ENCODE peak calls at places on chromosome 4, in ten cellular contexts. W, F, V, T, Y, J, L, H, A and G are unnamed samples.

GRCh38 chr4:176635372-176636261 is 157.1 kb downstream of the VEGFC start:
- DNase-seq in W (no peak), F (no peak), V (no peak), T (peak), Y (peak), J (no peak), L (peak), H (peak), A (peak), G (no peak)

GRCh38 chr4:659851-660250 is 14.2 kb downstream of the ATP5ME start:
- DNase-seq in W (no peak), F (no peak), V (no peak), T (no peak), Y (no peak), J (no peak), L (no peak), H (no peak), A (no peak), G (no peak)

GRCh38 chr4:58688603-58689002 is 1578.4 kb upstream of the IGFBP7 start:
- DNase-seq in W (no peak), F (no peak), V (no peak), T (no peak), Y (no peak), J (no peak), L (no peak), H (no peak), A (no peak), G (no peak)

GRCh38 chr4:183499389-183499788 is 5.5 kb upstream of the ING2 start:
- DNase-seq in W (no peak), F (no peak), V (no peak), T (no peak), Y (no peak), J (no peak), L (no peak), H (no peak), A (no peak), G (no peak)

GRCh38 chr4:158538176-158538575 is 16.5 kb downstream of the RXFP1 start:
- DNase-seq in W (no peak), F (no peak), V (no peak), T (no peak), Y (no peak), J (no peak), L (peak), H (peak), A (peak), G (no peak)

GRCh38 chr4:48681856-48682255 is 98.2 kb downstream of the FRYL start:
- DNase-seq in W (no peak), F (no peak), V (no peak), T (peak), Y (no peak), J (peak), L (peak), H (peak), A (peak), G (no peak)

GRCh38 chr4:54085284-54085683 is 14.7 kb upstream of the GSX2 start:
- DNase-seq in W (no peak), F (no peak), V (peak), T (peak), Y (no peak), J (no peak), L (peak), H (peak), A (peak), G (peak)

GRCh38 chr4:138507527-138507926 is 265.4 kb upstream of the SLC7A11 start:
- DNase-seq in W (no peak), F (no peak), V (no peak), T (no peak), Y (peak), J (no peak), L (peak), H (peak), A (peak), G (no peak)

GRCh38 chr4:41709844-41710481 is 38.6 kb downstream of the PHOX2B start:
- DNase-seq in W (no peak), F (no peak), V (no peak), T (peak), Y (no peak), J (no peak), L (peak), H (peak), A (peak), G (no peak)

GRCh38 chr4:151324449-151325319 is 721 bp downstream of the SH3D19 start:
- DNase-seq in W (no peak), F (peak), V (no peak), T (peak), Y (no peak), J (no peak), L (peak), H (peak), A (peak), G (no peak)

DNA sequence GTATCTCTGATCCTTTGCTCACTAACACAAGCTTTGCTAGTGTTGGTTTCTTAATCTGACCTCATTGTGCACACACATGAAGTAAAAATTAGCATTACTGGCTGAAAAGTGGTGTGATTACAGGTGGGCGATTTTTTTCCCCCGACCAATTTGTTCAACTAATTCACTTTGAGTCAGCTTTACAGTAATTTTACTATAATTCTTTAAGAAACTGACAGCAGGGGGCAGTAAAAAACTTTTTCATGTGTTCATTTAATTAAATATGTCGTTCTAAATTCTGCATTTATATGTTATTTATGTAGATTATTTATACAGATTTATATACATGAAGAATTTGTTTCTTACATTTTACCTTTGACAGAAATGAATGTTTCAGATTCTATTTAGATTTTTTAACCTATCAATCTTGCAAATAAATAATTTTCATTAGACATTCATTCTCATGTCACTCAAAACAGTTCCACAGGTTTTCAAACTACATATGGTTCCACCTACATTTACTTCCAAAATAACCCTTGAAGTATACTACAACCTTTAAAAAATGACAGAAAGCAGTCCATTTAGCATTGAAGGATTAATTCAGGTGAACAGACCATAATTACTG is 17.5 kb downstream of the PALLD start:
- DNase-seq in W (no peak), F (no peak), V (no peak), T (peak), Y (no peak), J (peak), L (peak), H (peak), A (peak), G (no peak)
- TF ChIP-seq CTCF in W (peak), F (peak), V (no peak), T (peak), Y (peak), J (peak), L (peak), H (peak), A (peak), G (peak)

DNA sequence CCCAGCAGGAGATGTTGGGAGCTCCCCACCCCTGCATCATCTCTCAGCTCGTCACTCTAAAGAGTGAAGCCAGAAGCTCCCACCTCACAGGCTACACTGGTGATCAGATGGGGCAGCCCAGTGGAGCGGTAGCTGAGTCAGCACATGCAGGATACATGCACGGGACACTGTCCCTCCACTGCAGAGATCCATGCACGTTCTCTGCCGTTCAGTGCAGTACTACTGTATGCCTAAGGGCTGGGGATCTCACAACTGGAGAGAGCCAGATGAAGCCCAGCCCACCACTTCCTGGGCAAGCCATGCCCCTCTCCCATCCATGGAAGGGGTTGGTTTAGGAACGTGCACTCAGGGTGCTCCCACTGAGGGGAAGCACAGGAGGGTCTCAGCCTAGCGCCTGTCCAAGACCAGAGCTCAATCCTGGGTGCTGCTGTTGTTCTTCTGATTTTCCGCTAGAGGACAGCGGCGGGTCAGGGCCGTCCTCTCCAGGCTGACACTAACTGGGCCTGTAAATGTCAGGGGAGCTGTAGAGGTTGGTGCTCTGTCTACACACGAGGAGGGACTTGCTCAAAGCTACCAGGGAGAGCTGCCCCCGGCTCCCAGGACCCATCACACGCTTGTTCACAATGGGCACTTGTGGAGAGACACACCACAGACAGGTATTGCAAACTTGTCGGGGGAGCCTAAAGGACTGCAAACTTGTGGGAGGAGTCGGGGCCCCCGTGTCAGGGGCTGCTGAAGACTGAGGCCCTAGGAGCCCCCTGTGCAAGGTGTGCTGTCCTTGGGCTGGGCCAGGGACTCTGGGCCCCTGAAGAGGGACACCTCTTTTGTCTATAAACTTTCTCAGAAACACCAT is 18.2 kb upstream of the ABLIM2 start:
- DNase-seq in W (no peak), F (peak), V (no peak), T (peak), Y (peak), J (peak), L (peak), H (peak), A (peak), G (no peak)
- TF ChIP-seq CTCF in W (peak), F (peak), V (no peak), T (peak), Y (peak), J (peak), L (peak), H (peak), A (peak), G (peak)

GRCh38 chr4:169009281-169010124 is 552 bp downstream of the CBR4 start:
- DNase-seq in W (peak), F (peak), V (peak), T (peak), Y (no peak), J (peak), L (peak), H (peak), A (peak), G (no peak)
- TF ChIP-seq CTCF in W (no peak), F (no peak), V (no peak), T (no peak), Y (peak), J (peak), L (peak), H (peak), A (peak), G (no peak)

GRCh38 chr4:161642708-161643107 is 521.1 kb downstream of the FSTL5 start:
- DNase-seq in W (no peak), F (no peak), V (no peak), T (peak), Y (no peak), J (no peak), L (peak), H (no peak), A (no peak), G (no peak)
- TF ChIP-seq CTCF in W (no peak), F (no peak), V (no peak), T (peak), Y (no peak), J (peak), L (peak), H (no peak), A (no peak), G (peak)